ENCODE peak calls at places on chromosome 20, in four cellular contexts. T, L, C and P are unnamed samples.

GRCh38 chr20:11675920-11676617 is 241.6 kb upstream of the BTBD3 start:
- DNase-seq in T (no peak), L (no peak), C (no peak), P (no peak)

GRCh38 chr20:13441388-13441787 is 197.3 kb downstream of the TASP1 start:
- DNase-seq in T (no peak), L (no peak), C (no peak), P (no peak)

GRCh38 chr20:6767536-6768227 is at the start of gene BMP2:
- DNase-seq in T (peak), L (peak), C (no peak), P (no peak)

GRCh38 chr20:20003088-20003954 is 13.8 kb upstream of the NAA20 start:
- DNase-seq in T (no peak), L (no peak), C (no peak), P (no peak)

GRCh38 chr20:33433465-33433864 is 10.1 kb downstream of the SNTA1 start:
- DNase-seq in T (no peak), L (no peak), C (no peak), P (no peak)

GRCh38 chr20:25242231-25242630 is 5.7 kb upstream of the PYGB start:
- DNase-seq in T (no peak), L (peak), C (no peak), P (no peak)

GRCh38 chr20:36686944-36687343 is 40.9 kb upstream of the SLA2 start:
- DNase-seq in T (no peak), L (no peak), C (no peak), P (no peak)

GRCh38 chr20:59150821-59151251 is 12.8 kb upstream of the ZNF831 start:
- DNase-seq in T (no peak), L (no peak), C (no peak), P (no peak)

GRCh38 chr20:61437280-61438206 is 185.5 kb downstream of the CDH4 start:
- DNase-seq in T (no peak), L (no peak), C (no peak), P (no peak)